ENCODE peak calls at places on chromosomes 6 and 20, in seven cellular contexts. One of them, this sample, is unnamed.

GRCh38 chr20:49811825-49812462 is 684 bp upstream of the SLC9A8 start:
- DNase-seq in HTR-8/SVneo: peak
- DNase-seq in activated T-helper 1 cell treated with anti-CD3 and anti-CD28 coated beads, Interleukin-12 subunit alpha, Interleukin-12 subunit beta, Interleukin-2, Interleukin-4 antibody, amounts not matched to agents 30 ng/mL and 10 ng/mL and 1 ng/mL, durations not matched to agents 14 hours and 24 hours and 36 hours: no peak
- DNase-seq in nucleus accumbens: no peak
- DNase-seq in heart right ventricle: no peak
- DNase-seq in NCI-H69: peak
- DNase-seq in left ventricle myocardium inferior: no peak
- DNase-seq in this sample: no peak

GRCh38 chr6:35202066-35202546 is 11.7 kb upstream of the SCUBE3 start:
- DNase-seq in HTR-8/SVneo: no peak
- DNase-seq in activated T-helper 1 cell treated with anti-CD3 and anti-CD28 coated beads, Interleukin-12 subunit alpha, Interleukin-12 subunit beta, Interleukin-2, Interleukin-4 antibody, amounts not matched to agents 30 ng/mL and 10 ng/mL and 1 ng/mL, durations not matched to agents 14 hours and 24 hours and 36 hours: no peak
- DNase-seq in nucleus accumbens: no peak
- DNase-seq in heart right ventricle: peak
- DNase-seq in NCI-H69: peak
- DNase-seq in left ventricle myocardium inferior: peak
- DNase-seq in this sample: no peak

GRCh38 chr6:31639449-31639861 is 13.0 kb downstream of the BAG6 start:
- DNase-seq in HTR-8/SVneo: no peak
- DNase-seq in activated T-helper 1 cell treated with anti-CD3 and anti-CD28 coated beads, Interleukin-12 subunit alpha, Interleukin-12 subunit beta, Interleukin-2, Interleukin-4 antibody, amounts not matched to agents 30 ng/mL and 10 ng/mL and 1 ng/mL, durations not matched to agents 14 hours and 24 hours and 36 hours: no peak
- DNase-seq in nucleus accumbens: no peak
- DNase-seq in heart right ventricle: no peak
- DNase-seq in NCI-H69: no peak
- DNase-seq in left ventricle myocardium inferior: no peak
- DNase-seq in this sample: no peak

GRCh38 chr6:133768656-133769295 is 120.1 kb upstream of the TCF21 start:
- DNase-seq in HTR-8/SVneo: no peak
- DNase-seq in activated T-helper 1 cell treated with anti-CD3 and anti-CD28 coated beads, Interleukin-12 subunit alpha, Interleukin-12 subunit beta, Interleukin-2, Interleukin-4 antibody, amounts not matched to agents 30 ng/mL and 10 ng/mL and 1 ng/mL, durations not matched to agents 14 hours and 24 hours and 36 hours: no peak
- DNase-seq in nucleus accumbens: no peak
- DNase-seq in heart right ventricle: peak
- DNase-seq in NCI-H69: peak
- DNase-seq in left ventricle myocardium inferior: no peak
- DNase-seq in this sample: no peak

GRCh38 chr20:3080939-3081388 is 3.6 kb downstream of the AVP start:
- DNase-seq in HTR-8/SVneo: peak
- DNase-seq in activated T-helper 1 cell treated with anti-CD3 and anti-CD28 coated beads, Interleukin-12 subunit alpha, Interleukin-12 subunit beta, Interleukin-2, Interleukin-4 antibody, amounts not matched to agents 30 ng/mL and 10 ng/mL and 1 ng/mL, durations not matched to agents 14 hours and 24 hours and 36 hours: no peak
- DNase-seq in nucleus accumbens: no peak
- DNase-seq in heart right ventricle: peak
- DNase-seq in NCI-H69: no peak
- DNase-seq in left ventricle myocardium inferior: peak
- DNase-seq in this sample: peak

GRCh38 chr20:57611605-57612311 is 8.5 kb downstream of the ZBP1 start:
- DNase-seq in HTR-8/SVneo: no peak
- DNase-seq in activated T-helper 1 cell treated with anti-CD3 and anti-CD28 coated beads, Interleukin-12 subunit alpha, Interleukin-12 subunit beta, Interleukin-2, Interleukin-4 antibody, amounts not matched to agents 30 ng/mL and 10 ng/mL and 1 ng/mL, durations not matched to agents 14 hours and 24 hours and 36 hours: no peak
- DNase-seq in nucleus accumbens: no peak
- DNase-seq in heart right ventricle: no peak
- DNase-seq in NCI-H69: no peak
- DNase-seq in left ventricle myocardium inferior: peak
- DNase-seq in this sample: no peak

GRCh38 chr6:42264146-42264851 is 46.6 kb upstream of the MRPS10 start:
- DNase-seq in HTR-8/SVneo: no peak
- DNase-seq in activated T-helper 1 cell treated with anti-CD3 and anti-CD28 coated beads, Interleukin-12 subunit alpha, Interleukin-12 subunit beta, Interleukin-2, Interleukin-4 antibody, amounts not matched to agents 30 ng/mL and 10 ng/mL and 1 ng/mL, durations not matched to agents 14 hours and 24 hours and 36 hours: no peak
- DNase-seq in nucleus accumbens: no peak
- DNase-seq in heart right ventricle: no peak
- DNase-seq in NCI-H69: no peak
- DNase-seq in left ventricle myocardium inferior: no peak
- DNase-seq in this sample: no peak

GRCh38 chr6:137234505-137234863 is 15.3 kb upstream of the IFNGR1 start:
- DNase-seq in HTR-8/SVneo: no peak
- DNase-seq in activated T-helper 1 cell treated with anti-CD3 and anti-CD28 coated beads, Interleukin-12 subunit alpha, Interleukin-12 subunit beta, Interleukin-2, Interleukin-4 antibody, amounts not matched to agents 30 ng/mL and 10 ng/mL and 1 ng/mL, durations not matched to agents 14 hours and 24 hours and 36 hours: peak
- DNase-seq in nucleus accumbens: no peak
- DNase-seq in heart right ventricle: no peak
- DNase-seq in NCI-H69: no peak
- DNase-seq in left ventricle myocardium inferior: no peak
- DNase-seq in this sample: no peak

GRCh38 chr20:19211661-19212523 is 550 bp upstream of the SLC24A3 start:
- DNase-seq in HTR-8/SVneo: no peak
- DNase-seq in activated T-helper 1 cell treated with anti-CD3 and anti-CD28 coated beads, Interleukin-12 subunit alpha, Interleukin-12 subunit beta, Interleukin-2, Interleukin-4 antibody, amounts not matched to agents 30 ng/mL and 10 ng/mL and 1 ng/mL, durations not matched to agents 14 hours and 24 hours and 36 hours: no peak
- DNase-seq in nucleus accumbens: peak
- DNase-seq in heart right ventricle: no peak
- DNase-seq in NCI-H69: peak
- DNase-seq in left ventricle myocardium inferior: no peak
- DNase-seq in this sample: no peak

GRCh38 chr20:7855545-7855944 is 84.7 kb downstream of the HAO1 start:
- DNase-seq in HTR-8/SVneo: no peak
- DNase-seq in activated T-helper 1 cell treated with anti-CD3 and anti-CD28 coated beads, Interleukin-12 subunit alpha, Interleukin-12 subunit beta, Interleukin-2, Interleukin-4 antibody, amounts not matched to agents 30 ng/mL and 10 ng/mL and 1 ng/mL, durations not matched to agents 14 hours and 24 hours and 36 hours: no peak
- DNase-seq in nucleus accumbens: no peak
- DNase-seq in heart right ventricle: no peak
- DNase-seq in NCI-H69: peak
- DNase-seq in left ventricle myocardium inferior: no peak
- DNase-seq in this sample: no peak

GRCh38 chr6:20575691-20576451 is 41.6 kb downstream of the CDKAL1 start:
- DNase-seq in HTR-8/SVneo: no peak
- DNase-seq in activated T-helper 1 cell treated with anti-CD3 and anti-CD28 coated beads, Interleukin-12 subunit alpha, Interleukin-12 subunit beta, Interleukin-2, Interleukin-4 antibody, amounts not matched to agents 30 ng/mL and 10 ng/mL and 1 ng/mL, durations not matched to agents 14 hours and 24 hours and 36 hours: no peak
- DNase-seq in nucleus accumbens: no peak
- DNase-seq in heart right ventricle: no peak
- DNase-seq in NCI-H69: peak
- DNase-seq in left ventricle myocardium inferior: no peak
- DNase-seq in this sample: no peak

GRCh38 chr6:8181162-8181909 is 79.0 kb upstream of the EEF1E1 start:
- DNase-seq in HTR-8/SVneo: no peak
- DNase-seq in activated T-helper 1 cell treated with anti-CD3 and anti-CD28 coated beads, Interleukin-12 subunit alpha, Interleukin-12 subunit beta, Interleukin-2, Interleukin-4 antibody, amounts not matched to agents 30 ng/mL and 10 ng/mL and 1 ng/mL, durations not matched to agents 14 hours and 24 hours and 36 hours: no peak
- DNase-seq in nucleus accumbens: no peak
- DNase-seq in heart right ventricle: no peak
- DNase-seq in NCI-H69: peak
- DNase-seq in left ventricle myocardium inferior: no peak
- DNase-seq in this sample: no peak

GRCh38 chr6:24680582-24680981 is 13.7 kb downstream of the ACOT13 start:
- DNase-seq in HTR-8/SVneo: no peak
- DNase-seq in activated T-helper 1 cell treated with anti-CD3 and anti-CD28 coated beads, Interleukin-12 subunit alpha, Interleukin-12 subunit beta, Interleukin-2, Interleukin-4 antibody, amounts not matched to agents 30 ng/mL and 10 ng/mL and 1 ng/mL, durations not matched to agents 14 hours and 24 hours and 36 hours: no peak
- DNase-seq in nucleus accumbens: no peak
- DNase-seq in heart right ventricle: no peak
- DNase-seq in NCI-H69: no peak
- DNase-seq in left ventricle myocardium inferior: no peak
- DNase-seq in this sample: no peak

GRCh38 chr6:111377558-111378120 is 105.4 kb downstream of the REV3L start:
- DNase-seq in HTR-8/SVneo: no peak
- DNase-seq in activated T-helper 1 cell treated with anti-CD3 and anti-CD28 coated beads, Interleukin-12 subunit alpha, Interleukin-12 subunit beta, Interleukin-2, Interleukin-4 antibody, amounts not matched to agents 30 ng/mL and 10 ng/mL and 1 ng/mL, durations not matched to agents 14 hours and 24 hours and 36 hours: no peak
- DNase-seq in nucleus accumbens: no peak
- DNase-seq in heart right ventricle: no peak
- DNase-seq in NCI-H69: no peak
- DNase-seq in left ventricle myocardium inferior: no peak
- DNase-seq in this sample: no peak

GRCh38 chr6:103081126-103081525 is 1687.6 kb downstream of the GRIK2 start:
- DNase-seq in HTR-8/SVneo: no peak
- DNase-seq in activated T-helper 1 cell treated with anti-CD3 and anti-CD28 coated beads, Interleukin-12 subunit alpha, Interleukin-12 subunit beta, Interleukin-2, Interleukin-4 antibody, amounts not matched to agents 30 ng/mL and 10 ng/mL and 1 ng/mL, durations not matched to agents 14 hours and 24 hours and 36 hours: no peak
- DNase-seq in nucleus accumbens: no peak
- DNase-seq in heart right ventricle: no peak
- DNase-seq in NCI-H69: no peak
- DNase-seq in left ventricle myocardium inferior: no peak
- DNase-seq in this sample: no peak

GRCh38 chr6:15754035-15754705 is 91.3 kb upstream of the DTNBP1 start:
- DNase-seq in HTR-8/SVneo: peak
- DNase-seq in activated T-helper 1 cell treated with anti-CD3 and anti-CD28 coated beads, Interleukin-12 subunit alpha, Interleukin-12 subunit beta, Interleukin-2, Interleukin-4 antibody, amounts not matched to agents 30 ng/mL and 10 ng/mL and 1 ng/mL, durations not matched to agents 14 hours and 24 hours and 36 hours: no peak
- DNase-seq in nucleus accumbens: no peak
- DNase-seq in heart right ventricle: no peak
- DNase-seq in NCI-H69: no peak
- DNase-seq in left ventricle myocardium inferior: no peak
- DNase-seq in this sample: peak

GRCh38 chr20:60242836-60243520 is 284.8 kb downstream of the CDH26 start:
- DNase-seq in HTR-8/SVneo: peak
- DNase-seq in activated T-helper 1 cell treated with anti-CD3 and anti-CD28 coated beads, Interleukin-12 subunit alpha, Interleukin-12 subunit beta, Interleukin-2, Interleukin-4 antibody, amounts not matched to agents 30 ng/mL and 10 ng/mL and 1 ng/mL, durations not matched to agents 14 hours and 24 hours and 36 hours: no peak
- DNase-seq in nucleus accumbens: no peak
- DNase-seq in heart right ventricle: no peak
- DNase-seq in NCI-H69: no peak
- DNase-seq in left ventricle myocardium inferior: no peak
- DNase-seq in this sample: peak

GRCh38 chr6:170053966-170054661 is 236.8 kb downstream of the DLL1 start:
- DNase-seq in HTR-8/SVneo: no peak
- DNase-seq in activated T-helper 1 cell treated with anti-CD3 and anti-CD28 coated beads, Interleukin-12 subunit alpha, Interleukin-12 subunit beta, Interleukin-2, Interleukin-4 antibody, amounts not matched to agents 30 ng/mL and 10 ng/mL and 1 ng/mL, durations not matched to agents 14 hours and 24 hours and 36 hours: no peak
- DNase-seq in nucleus accumbens: no peak
- DNase-seq in heart right ventricle: peak
- DNase-seq in NCI-H69: no peak
- DNase-seq in left ventricle myocardium inferior: no peak
- DNase-seq in this sample: no peak

GRCh38 chr20:5766085-5766764 is 16.0 kb downstream of the SHLD1 start:
- DNase-seq in HTR-8/SVneo: no peak
- DNase-seq in activated T-helper 1 cell treated with anti-CD3 and anti-CD28 coated beads, Interleukin-12 subunit alpha, Interleukin-12 subunit beta, Interleukin-2, Interleukin-4 antibody, amounts not matched to agents 30 ng/mL and 10 ng/mL and 1 ng/mL, durations not matched to agents 14 hours and 24 hours and 36 hours: no peak
- DNase-seq in nucleus accumbens: peak
- DNase-seq in heart right ventricle: no peak
- DNase-seq in NCI-H69: peak
- DNase-seq in left ventricle myocardium inferior: peak
- DNase-seq in this sample: no peak

GRCh38 chr6:11277275-11278206 is 45.1 kb upstream of the NEDD9 start:
- DNase-seq in HTR-8/SVneo: peak
- DNase-seq in activated T-helper 1 cell treated with anti-CD3 and anti-CD28 coated beads, Interleukin-12 subunit alpha, Interleukin-12 subunit beta, Interleukin-2, Interleukin-4 antibody, amounts not matched to agents 30 ng/mL and 10 ng/mL and 1 ng/mL, durations not matched to agents 14 hours and 24 hours and 36 hours: no peak
- DNase-seq in nucleus accumbens: no peak
- DNase-seq in heart right ventricle: no peak
- DNase-seq in NCI-H69: no peak
- DNase-seq in left ventricle myocardium inferior: no peak
- DNase-seq in this sample: peak

GRCh38 chr6:149405823-149406765 is 6.0 kb downstream of the SUMO4 start:
- DNase-seq in HTR-8/SVneo: no peak
- DNase-seq in activated T-helper 1 cell treated with anti-CD3 and anti-CD28 coated beads, Interleukin-12 subunit alpha, Interleukin-12 subunit beta, Interleukin-2, Interleukin-4 antibody, amounts not matched to agents 30 ng/mL and 10 ng/mL and 1 ng/mL, durations not matched to agents 14 hours and 24 hours and 36 hours: no peak
- DNase-seq in nucleus accumbens: no peak
- DNase-seq in heart right ventricle: no peak
- DNase-seq in NCI-H69: no peak
- DNase-seq in left ventricle myocardium inferior: no peak
- DNase-seq in this sample: no peak

GRCh38 chr20:5933802-5934436 is 16.4 kb downstream of the TRMT6 start:
- DNase-seq in HTR-8/SVneo: no peak
- DNase-seq in activated T-helper 1 cell treated with anti-CD3 and anti-CD28 coated beads, Interleukin-12 subunit alpha, Interleukin-12 subunit beta, Interleukin-2, Interleukin-4 antibody, amounts not matched to agents 30 ng/mL and 10 ng/mL and 1 ng/mL, durations not matched to agents 14 hours and 24 hours and 36 hours: no peak
- DNase-seq in nucleus accumbens: no peak
- DNase-seq in heart right ventricle: peak
- DNase-seq in NCI-H69: peak
- DNase-seq in left ventricle myocardium inferior: no peak
- DNase-seq in this sample: peak

GRCh38 chr6:141088171-141088570 is 1044.6 kb upstream of the GJE1 start:
- DNase-seq in HTR-8/SVneo: no peak
- DNase-seq in activated T-helper 1 cell treated with anti-CD3 and anti-CD28 coated beads, Interleukin-12 subunit alpha, Interleukin-12 subunit beta, Interleukin-2, Interleukin-4 antibody, amounts not matched to agents 30 ng/mL and 10 ng/mL and 1 ng/mL, durations not matched to agents 14 hours and 24 hours and 36 hours: no peak
- DNase-seq in nucleus accumbens: no peak
- DNase-seq in heart right ventricle: no peak
- DNase-seq in NCI-H69: no peak
- DNase-seq in left ventricle myocardium inferior: no peak
- DNase-seq in this sample: no peak

GRCh38 chr20:62813588-62813987 is 3.3 kb upstream of the COL9A3 start:
- DNase-seq in HTR-8/SVneo: no peak
- DNase-seq in activated T-helper 1 cell treated with anti-CD3 and anti-CD28 coated beads, Interleukin-12 subunit alpha, Interleukin-12 subunit beta, Interleukin-2, Interleukin-4 antibody, amounts not matched to agents 30 ng/mL and 10 ng/mL and 1 ng/mL, durations not matched to agents 14 hours and 24 hours and 36 hours: no peak
- DNase-seq in nucleus accumbens: no peak
- DNase-seq in heart right ventricle: no peak
- DNase-seq in NCI-H69: no peak
- DNase-seq in left ventricle myocardium inferior: no peak
- DNase-seq in this sample: no peak

GRCh38 chr6:156828280-156828703 is 51.1 kb downstream of the ARID1B start:
- DNase-seq in HTR-8/SVneo: peak
- DNase-seq in activated T-helper 1 cell treated with anti-CD3 and anti-CD28 coated beads, Interleukin-12 subunit alpha, Interleukin-12 subunit beta, Interleukin-2, Interleukin-4 antibody, amounts not matched to agents 30 ng/mL and 10 ng/mL and 1 ng/mL, durations not matched to agents 14 hours and 24 hours and 36 hours: no peak
- DNase-seq in nucleus accumbens: no peak
- DNase-seq in heart right ventricle: no peak
- DNase-seq in NCI-H69: no peak
- DNase-seq in left ventricle myocardium inferior: no peak
- DNase-seq in this sample: peak

GRCh38 chr6:169934699-169935347 is 183.4 kb downstream of the ERMARD start:
- DNase-seq in HTR-8/SVneo: no peak
- DNase-seq in activated T-helper 1 cell treated with anti-CD3 and anti-CD28 coated beads, Interleukin-12 subunit alpha, Interleukin-12 subunit beta, Interleukin-2, Interleukin-4 antibody, amounts not matched to agents 30 ng/mL and 10 ng/mL and 1 ng/mL, durations not matched to agents 14 hours and 24 hours and 36 hours: no peak
- DNase-seq in nucleus accumbens: no peak
- DNase-seq in heart right ventricle: no peak
- DNase-seq in NCI-H69: no peak
- DNase-seq in left ventricle myocardium inferior: no peak
- DNase-seq in this sample: no peak

GRCh38 chr6:162493917-162494316 is 233.6 kb downstream of the PRKN start:
- DNase-seq in HTR-8/SVneo: no peak
- DNase-seq in activated T-helper 1 cell treated with anti-CD3 and anti-CD28 coated beads, Interleukin-12 subunit alpha, Interleukin-12 subunit beta, Interleukin-2, Interleukin-4 antibody, amounts not matched to agents 30 ng/mL and 10 ng/mL and 1 ng/mL, durations not matched to agents 14 hours and 24 hours and 36 hours: no peak
- DNase-seq in nucleus accumbens: no peak
- DNase-seq in heart right ventricle: no peak
- DNase-seq in NCI-H69: no peak
- DNase-seq in left ventricle myocardium inferior: no peak
- DNase-seq in this sample: no peak

GRCh38 chr20:22499475-22500174 is 84.7 kb downstream of the FOXA2 start:
- DNase-seq in HTR-8/SVneo: no peak
- DNase-seq in activated T-helper 1 cell treated with anti-CD3 and anti-CD28 coated beads, Interleukin-12 subunit alpha, Interleukin-12 subunit beta, Interleukin-2, Interleukin-4 antibody, amounts not matched to agents 30 ng/mL and 10 ng/mL and 1 ng/mL, durations not matched to agents 14 hours and 24 hours and 36 hours: no peak
- DNase-seq in nucleus accumbens: no peak
- DNase-seq in heart right ventricle: no peak
- DNase-seq in NCI-H69: peak
- DNase-seq in left ventricle myocardium inferior: no peak
- DNase-seq in this sample: no peak

GRCh38 chr6:95321106-95321505 is 256.2 kb upstream of the MANEA start:
- DNase-seq in HTR-8/SVneo: no peak
- DNase-seq in activated T-helper 1 cell treated with anti-CD3 and anti-CD28 coated beads, Interleukin-12 subunit alpha, Interleukin-12 subunit beta, Interleukin-2, Interleukin-4 antibody, amounts not matched to agents 30 ng/mL and 10 ng/mL and 1 ng/mL, durations not matched to agents 14 hours and 24 hours and 36 hours: no peak
- DNase-seq in nucleus accumbens: no peak
- DNase-seq in heart right ventricle: no peak
- DNase-seq in NCI-H69: peak
- DNase-seq in left ventricle myocardium inferior: no peak
- DNase-seq in this sample: no peak

GRCh38 chr6:17530321-17530835 is 69.7 kb upstream of the FAM8A1 start:
- DNase-seq in HTR-8/SVneo: no peak
- DNase-seq in activated T-helper 1 cell treated with anti-CD3 and anti-CD28 coated beads, Interleukin-12 subunit alpha, Interleukin-12 subunit beta, Interleukin-2, Interleukin-4 antibody, amounts not matched to agents 30 ng/mL and 10 ng/mL and 1 ng/mL, durations not matched to agents 14 hours and 24 hours and 36 hours: no peak
- DNase-seq in nucleus accumbens: no peak
- DNase-seq in heart right ventricle: no peak
- DNase-seq in NCI-H69: no peak
- DNase-seq in left ventricle myocardium inferior: no peak
- DNase-seq in this sample: no peak

GRCh38 chr6:52389626-52390360 is 27.8 kb downstream of the PAQR8 start:
- DNase-seq in HTR-8/SVneo: peak
- DNase-seq in activated T-helper 1 cell treated with anti-CD3 and anti-CD28 coated beads, Interleukin-12 subunit alpha, Interleukin-12 subunit beta, Interleukin-2, Interleukin-4 antibody, amounts not matched to agents 30 ng/mL and 10 ng/mL and 1 ng/mL, durations not matched to agents 14 hours and 24 hours and 36 hours: peak
- DNase-seq in nucleus accumbens: no peak
- DNase-seq in heart right ventricle: no peak
- DNase-seq in NCI-H69: peak
- DNase-seq in left ventricle myocardium inferior: peak
- DNase-seq in this sample: peak

GRCh38 chr20:13119583-13119982 is 101.5 kb upstream of the ISM1 start:
- DNase-seq in HTR-8/SVneo: peak
- DNase-seq in activated T-helper 1 cell treated with anti-CD3 and anti-CD28 coated beads, Interleukin-12 subunit alpha, Interleukin-12 subunit beta, Interleukin-2, Interleukin-4 antibody, amounts not matched to agents 30 ng/mL and 10 ng/mL and 1 ng/mL, durations not matched to agents 14 hours and 24 hours and 36 hours: peak
- DNase-seq in nucleus accumbens: peak
- DNase-seq in heart right ventricle: peak
- DNase-seq in NCI-H69: peak
- DNase-seq in left ventricle myocardium inferior: no peak
- DNase-seq in this sample: peak

GRCh38 chr6:127737009-127737486 is 160.1 kb downstream of the C6orf58 start:
- DNase-seq in HTR-8/SVneo: peak
- DNase-seq in activated T-helper 1 cell treated with anti-CD3 and anti-CD28 coated beads, Interleukin-12 subunit alpha, Interleukin-12 subunit beta, Interleukin-2, Interleukin-4 antibody, amounts not matched to agents 30 ng/mL and 10 ng/mL and 1 ng/mL, durations not matched to agents 14 hours and 24 hours and 36 hours: peak
- DNase-seq in nucleus accumbens: peak
- DNase-seq in heart right ventricle: peak
- DNase-seq in NCI-H69: peak
- DNase-seq in left ventricle myocardium inferior: no peak
- DNase-seq in this sample: peak

GRCh38 chr20:9699181-9699580 is 139.7 kb downstream of the PAK5 start:
- DNase-seq in HTR-8/SVneo: no peak
- DNase-seq in activated T-helper 1 cell treated with anti-CD3 and anti-CD28 coated beads, Interleukin-12 subunit alpha, Interleukin-12 subunit beta, Interleukin-2, Interleukin-4 antibody, amounts not matched to agents 30 ng/mL and 10 ng/mL and 1 ng/mL, durations not matched to agents 14 hours and 24 hours and 36 hours: no peak
- DNase-seq in nucleus accumbens: no peak
- DNase-seq in heart right ventricle: no peak
- DNase-seq in NCI-H69: no peak
- DNase-seq in left ventricle myocardium inferior: no peak
- DNase-seq in this sample: no peak

GRCh38 chr6:27814665-27815424 is 97.4 kb downstream of the OR2B2 start:
- DNase-seq in HTR-8/SVneo: peak
- DNase-seq in activated T-helper 1 cell treated with anti-CD3 and anti-CD28 coated beads, Interleukin-12 subunit alpha, Interleukin-12 subunit beta, Interleukin-2, Interleukin-4 antibody, amounts not matched to agents 30 ng/mL and 10 ng/mL and 1 ng/mL, durations not matched to agents 14 hours and 24 hours and 36 hours: peak
- DNase-seq in nucleus accumbens: peak
- DNase-seq in heart right ventricle: peak
- DNase-seq in NCI-H69: peak
- DNase-seq in left ventricle myocardium inferior: no peak
- DNase-seq in this sample: peak

GRCh38 chr20:17498641-17499040 is 32.5 kb downstream of the BFSP1 start:
- DNase-seq in HTR-8/SVneo: no peak
- DNase-seq in activated T-helper 1 cell treated with anti-CD3 and anti-CD28 coated beads, Interleukin-12 subunit alpha, Interleukin-12 subunit beta, Interleukin-2, Interleukin-4 antibody, amounts not matched to agents 30 ng/mL and 10 ng/mL and 1 ng/mL, durations not matched to agents 14 hours and 24 hours and 36 hours: no peak
- DNase-seq in nucleus accumbens: no peak
- DNase-seq in heart right ventricle: no peak
- DNase-seq in NCI-H69: no peak
- DNase-seq in left ventricle myocardium inferior: no peak
- DNase-seq in this sample: no peak

GRCh38 chr6:144566868-144567615 is 281.9 kb downstream of the UTRN start:
- DNase-seq in HTR-8/SVneo: no peak
- DNase-seq in activated T-helper 1 cell treated with anti-CD3 and anti-CD28 coated beads, Interleukin-12 subunit alpha, Interleukin-12 subunit beta, Interleukin-2, Interleukin-4 antibody, amounts not matched to agents 30 ng/mL and 10 ng/mL and 1 ng/mL, durations not matched to agents 14 hours and 24 hours and 36 hours: no peak
- DNase-seq in nucleus accumbens: no peak
- DNase-seq in heart right ventricle: no peak
- DNase-seq in NCI-H69: no peak
- DNase-seq in left ventricle myocardium inferior: no peak
- DNase-seq in this sample: no peak

GRCh38 chr6:111676383-111676782 is 70.7 kb upstream of the TRAF3IP2 start:
- DNase-seq in HTR-8/SVneo: no peak
- DNase-seq in activated T-helper 1 cell treated with anti-CD3 and anti-CD28 coated beads, Interleukin-12 subunit alpha, Interleukin-12 subunit beta, Interleukin-2, Interleukin-4 antibody, amounts not matched to agents 30 ng/mL and 10 ng/mL and 1 ng/mL, durations not matched to agents 14 hours and 24 hours and 36 hours: no peak
- DNase-seq in nucleus accumbens: no peak
- DNase-seq in heart right ventricle: no peak
- DNase-seq in NCI-H69: no peak
- DNase-seq in left ventricle myocardium inferior: no peak
- DNase-seq in this sample: no peak